ENCODE peak calls at places on chromosomes 5 and 9, in four cellular contexts. L is LNCaP clone FGC, E is OCI-LY7, A is cardiac muscle cell. G is an unnamed sample.

GRCh38 chr5:143318833-143319232 is 84.7 kb downstream of the NR3C1 start:
- DNase-seq in L (no peak), E (no peak), A (no peak), G (no peak)

GRCh38 chr5:171667341-171668096 is 118.1 kb upstream of the SMIM23 start:
- DNase-seq in L (no peak), E (no peak), A (no peak), G (no peak)

GRCh38 chr5:156543348-156543747 is 216.4 kb downstream of the SGCD start:
- DNase-seq in L (no peak), E (no peak), A (no peak), G (no peak)

GRCh38 chr5:37637165-37637845 is 202.5 kb downstream of the GDNF start:
- DNase-seq in L (no peak), E (no peak), A (no peak), G (peak)

GRCh38 chr5:73759771-73760170 is 133.8 kb downstream of the ARHGEF28 start:
- DNase-seq in L (no peak), E (no peak), A (no peak), G (no peak)

GRCh38 chr5:178145965-178146820 is 7.5 kb downstream of the NHP2 start:
- DNase-seq in L (no peak), E (peak), A (peak), G (peak)

GRCh38 chr5:180027449-180028089 is 44.0 kb downstream of the RNF130 start:
- DNase-seq in L (no peak), E (no peak), A (no peak), G (no peak)

GRCh38 chr5:143066556-143067281 is 296.5 kb downstream of the ARHGAP26 start:
- DNase-seq in L (no peak), E (peak), A (no peak), G (no peak)

GRCh38 chr5:34001231-34001935 is 6.5 kb downstream of the AMACR start:
- DNase-seq in L (peak), E (no peak), A (no peak), G (no peak)

GRCh38 chr5:67552773-67553172 is 356.2 kb upstream of the CD180 start:
- DNase-seq in L (no peak), E (no peak), A (peak), G (no peak)

GRCh38 chr5:107320851-107321250 is 349.9 kb downstream of the EFNA5 start:
- DNase-seq in L (no peak), E (no peak), A (no peak), G (no peak)

GRCh38 chr5:138544171-138545134 is 1.4 kb upstream of the ETF1 start:
- DNase-seq in L (no peak), E (no peak), A (no peak), G (no peak)

GRCh38 chr9:97809666-97810344 is 43.2 kb upstream of the FOXE1 start:
- DNase-seq in L (no peak), E (no peak), A (no peak), G (no peak)

GRCh38 chr5:131943914-131944313 is 1.5 kb downstream of the MEIKIN start:
- DNase-seq in L (no peak), E (no peak), A (no peak), G (no peak)

GRCh38 chr9:94603259-94603776 is 9.7 kb upstream of the FBP2 start:
- DNase-seq in L (no peak), E (peak), A (peak), G (no peak)

GRCh38 chr9:78694950-78695349 is 398.0 kb downstream of the PSAT1 start:
- DNase-seq in L (no peak), E (peak), A (no peak), G (no peak)

GRCh38 chr5:41978686-41979085 is 53.6 kb downstream of the FBXO4 start:
- DNase-seq in L (no peak), E (no peak), A (no peak), G (no peak)

GRCh38 chr9:104748359-104749031 is 1.0 kb downstream of the NIPSNAP3A start:
- DNase-seq in L (no peak), E (peak), A (no peak), G (no peak)

GRCh38 chr9:133088146-133088750 is 26.5 kb downstream of the CEL start:
- DNase-seq in L (no peak), E (no peak), A (no peak), G (no peak)

GRCh38 chr9:78280982-78281668 is 15.8 kb upstream of the PSAT1 start:
- DNase-seq in L (no peak), E (no peak), A (peak), G (no peak)

GRCh38 chr5:73135429-73136276 is 15.3 kb downstream of the TMEM171 start:
- DNase-seq in L (no peak), E (peak), A (peak), G (no peak)

GRCh38 chr9:105842023-105842644 is 147.8 kb downstream of the TMEM38B start:
- DNase-seq in L (peak), E (peak), A (peak), G (peak)

GRCh38 chr9:131410051-131410491 is 16.2 kb downstream of the PRRC2B start:
- DNase-seq in L (no peak), E (no peak), A (no peak), G (no peak)

GRCh38 chr9:109401169-109401989 is 80.5 kb upstream of the EPB41L4B start:
- DNase-seq in L (peak), E (peak), A (peak), G (no peak)

GRCh38 chr9:2833096-2833495 is 10.8 kb downstream of the PUM3 start:
- DNase-seq in L (no peak), E (no peak), A (no peak), G (no peak)

GRCh38 chr9:96136992-96137665 is 164.8 kb downstream of the HSD17B3 start:
- DNase-seq in L (peak), E (peak), A (no peak), G (peak)

GRCh38 chr9:114341152-114341830 is 11.6 kb downstream of the ORM2 start:
- DNase-seq in L (no peak), E (no peak), A (no peak), G (no peak)

GRCh38 chr5:97094579-97095317 is 47.7 kb downstream of the LIX1 start:
- DNase-seq in L (no peak), E (no peak), A (no peak), G (no peak)

GRCh38 chr5:158979749-158980521 is 119.8 kb downstream of the EBF1 start:
- DNase-seq in L (peak), E (no peak), A (peak), G (no peak)

GRCh38 chr5:178206166-178207101 is 2.1 kb downstream of the HNRNPAB start:
- DNase-seq in L (no peak), E (no peak), A (no peak), G (no peak)

GRCh38 chr9:6686396-6686795 is 40.9 kb upstream of the GLDC start:
- DNase-seq in L (no peak), E (peak), A (no peak), G (no peak)

GRCh38 chr5:125058185-125058826 is 311.9 kb upstream of the ZNF608 start:
- DNase-seq in L (no peak), E (no peak), A (no peak), G (no peak)

GRCh38 chr9:75739884-75740611 is 150.4 kb upstream of the PCSK5 start:
- DNase-seq in L (no peak), E (no peak), A (no peak), G (no peak)

GRCh38 chr9:75743855-75744254 is 146.6 kb upstream of the PCSK5 start:
- DNase-seq in L (no peak), E (no peak), A (no peak), G (no peak)
- H3K4me3 ChIP-seq in L (no peak), E (no peak), A (no peak), G (no peak)

DNA sequence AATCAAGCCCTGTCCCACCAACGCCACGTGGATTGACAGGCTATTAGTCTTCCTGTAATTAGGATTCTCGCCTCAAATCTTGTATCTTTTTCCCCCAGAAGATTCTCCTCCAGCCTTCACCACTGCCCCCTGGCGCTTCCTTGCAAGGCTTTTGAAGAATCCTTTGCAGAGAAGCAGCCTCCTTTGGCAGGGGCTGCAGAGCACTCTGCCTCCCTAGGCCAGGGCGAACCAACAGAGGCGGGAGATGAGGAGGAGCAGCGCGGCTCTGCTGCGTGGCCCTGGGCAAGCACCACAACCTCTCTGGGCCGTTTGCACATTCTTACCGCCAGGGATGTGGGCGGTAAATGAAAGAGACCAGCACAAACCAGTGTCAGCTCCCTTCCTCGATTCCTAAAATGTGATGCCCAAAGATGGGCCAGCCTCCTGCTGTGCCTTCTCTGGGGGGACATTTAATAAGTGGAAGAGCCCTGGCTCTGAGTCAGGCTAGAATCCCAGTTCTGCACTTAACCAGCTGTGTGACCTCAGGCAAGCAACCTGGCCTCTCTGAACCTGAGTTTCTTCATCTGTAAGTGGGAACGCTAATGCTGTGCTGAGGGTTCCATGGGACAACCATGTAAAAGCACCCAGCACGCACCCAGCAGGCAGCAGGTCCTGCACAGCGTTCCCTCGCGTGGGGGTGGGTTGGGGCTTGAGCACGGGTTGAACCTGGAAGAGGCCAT is 128.6 kb downstream of the KCNIP1 start:
- DNase-seq in L (no peak), E (no peak), A (no peak), G (no peak)
- TF ChIP-seq CTCF in L (no peak), E (no peak), A (no peak), G (no peak)

DNA sequence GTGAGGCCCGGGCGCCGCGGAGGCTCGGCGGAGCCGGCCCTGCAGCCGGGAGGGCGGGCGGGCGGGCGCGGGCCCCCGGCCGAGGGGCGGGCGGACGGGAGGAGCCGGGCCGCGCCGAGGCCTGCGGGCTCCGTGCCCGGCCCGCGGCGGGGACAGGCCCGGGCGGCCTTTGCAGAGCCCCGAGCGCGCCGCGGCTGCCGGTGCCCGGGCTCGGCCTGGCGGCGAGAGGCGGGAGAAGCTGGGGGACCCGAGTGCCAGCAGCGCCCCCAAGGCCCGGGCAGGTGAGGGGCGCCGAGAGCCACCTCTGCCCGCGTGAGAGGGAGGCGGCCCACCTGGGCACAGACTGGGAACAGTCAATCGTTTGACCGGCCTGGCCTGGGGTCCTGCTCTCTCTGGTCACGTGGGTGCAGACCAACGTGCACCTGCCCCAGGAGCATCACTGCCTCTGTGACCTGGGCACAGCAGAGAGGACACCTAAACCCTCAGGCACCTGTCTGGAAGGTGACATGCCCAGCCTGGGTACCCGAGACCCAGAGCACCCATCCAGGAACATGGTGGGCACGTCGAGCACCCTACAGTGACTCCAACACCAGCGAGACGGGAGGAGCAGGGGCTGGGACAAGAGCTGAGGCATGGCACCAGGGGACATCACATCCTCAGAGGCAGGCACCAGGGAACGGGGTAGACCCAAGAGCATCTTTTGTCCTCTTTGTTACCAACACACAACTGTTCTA is 554 bp downstream of the MVB12B start:
- DNase-seq in L (no peak), E (peak), A (no peak), G (no peak)
- H3K4me3 ChIP-seq in L (peak), E (peak), A (peak), G (peak)

GRCh38 chr5:150438873-150439546 is 10.5 kb downstream of the RPS14 start:
- DNase-seq in L (no peak), E (no peak), A (peak), G (no peak)
- TF ChIP-seq CTCF in L (peak), E (peak), A (peak), G (peak)

GRCh38 chr9:86454701-86455402 is 100.6 kb upstream of the TUT7 start:
- DNase-seq in L (no peak), E (no peak), A (no peak), G (no peak)
- H3K4me3 ChIP-seq in L (no peak), E (no peak), A (no peak), G (no peak)

DNA sequence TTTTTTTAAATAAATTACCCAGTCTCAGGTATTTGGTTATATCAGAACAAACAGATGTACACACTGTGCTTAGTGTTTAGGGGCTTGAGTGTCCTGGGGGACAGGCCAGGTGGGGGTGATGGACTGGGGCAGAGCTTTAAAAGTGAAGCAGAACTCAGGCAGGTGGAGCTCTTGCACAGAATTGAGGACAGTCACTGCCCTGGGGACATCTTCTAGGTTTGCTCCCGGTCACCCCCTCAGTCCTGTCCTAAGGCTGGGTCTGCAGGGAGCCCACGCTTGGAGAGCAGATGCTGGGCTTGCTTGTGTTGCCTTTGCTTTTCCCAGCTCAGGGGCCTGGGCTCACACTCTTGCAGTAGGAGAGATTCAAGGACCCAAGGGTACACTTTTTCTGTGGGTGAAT is 10.8 kb downstream of the GADD45G start:
- DNase-seq in L (no peak), E (no peak), A (no peak), G (no peak)
- TF ChIP-seq CTCF in L (no peak), E (no peak), A (no peak), G (no peak)

GRCh38 chr5:9739135-9739534 is 109.0 kb upstream of the TAS2R1 start:
- DNase-seq in L (no peak), E (no peak), A (no peak), G (no peak)
- H3K4me3 ChIP-seq in L (no peak), E (no peak), A (no peak), G (no peak)

G was measured in AG04449.